ENCODE peak calls at places on chromosomes 16 and 17, in nine cellular contexts. O is hepatocyte, J is GM23338, Q is neural progenitor cell, X is MM.1S, P is OCI-LY7, U is SK-N-SH, D is PC-3, Y is HCT116. F is an unnamed sample.

GRCh38 chr17:36072431-36073121 is 8.5 kb downstream of the CCL18 start:
- DNase-seq in O (peak), J (peak), Q (peak), X (peak), P (peak), U (peak), D (peak), Y (peak), F (peak)

GRCh38 chr17:64123114-64123513 is 6.8 kb downstream of the ERN1 start:
- DNase-seq in O (no peak), J (no peak), Q (no peak), X (no peak), P (no peak), U (no peak), D (no peak), Y (no peak), F (no peak)

GRCh38 chr16:65012357-65012756 is 109.5 kb downstream of the CDH11 start:
- DNase-seq in O (no peak), J (no peak), Q (no peak), X (no peak), P (no peak), U (no peak), D (no peak), Y (no peak), F (peak)

GRCh38 chr17:3710951-3711383 is 12.7 kb upstream of the HASPIN start:
- DNase-seq in O (no peak), J (peak), Q (no peak), X (peak), P (peak), U (no peak), D (peak), Y (no peak), F (peak)

GRCh38 chr16:11016993-11017392 is 72.6 kb downstream of the CLEC16A start:
- DNase-seq in O (peak), J (no peak), Q (no peak), X (no peak), P (no peak), U (no peak), D (peak), Y (peak), F (peak)

GRCh38 chr17:81517339-81518112 is 4.9 kb upstream of the ACTG1 start:
- DNase-seq in O (no peak), J (peak), Q (peak), X (peak), P (peak), U (no peak), D (no peak), Y (no peak), F (peak)

GRCh38 chr17:80519091-80519781 is 25.4 kb upstream of the RPTOR start:
- DNase-seq in O (no peak), J (no peak), Q (no peak), X (no peak), P (no peak), U (no peak), D (no peak), Y (no peak), F (no peak)

GRCh38 chr17:65941500-65941899 is 250.4 kb downstream of the CEP112 start:
- DNase-seq in O (no peak), J (peak), Q (no peak), X (no peak), P (no peak), U (no peak), D (peak), Y (no peak), F (peak)

GRCh38 chr17:48144976-48145798 is 37.6 kb downstream of the SNX11 start:
- DNase-seq in O (no peak), J (no peak), Q (no peak), X (no peak), P (no peak), U (no peak), D (no peak), Y (no peak), F (no peak)

GRCh38 chr17:35089846-35090193 is 26.3 kb upstream of the RFFL start:
- DNase-seq in O (peak), J (peak), Q (peak), X (no peak), P (no peak), U (no peak), D (peak), Y (no peak), F (peak)

GRCh38 chr17:73514146-73514863 is 129.9 kb downstream of the SDK2 start:
- DNase-seq in O (no peak), J (no peak), Q (no peak), X (no peak), P (no peak), U (no peak), D (no peak), Y (no peak), F (no peak)

GRCh38 chr16:19223235-19223847 is 55.3 kb downstream of the SYT17 start:
- DNase-seq in O (peak), J (peak), Q (peak), X (peak), P (peak), U (no peak), D (peak), Y (peak), F (peak)

GRCh38 chr17:83145358-83145738 is 65.9 kb downstream of the METRNL start:
- DNase-seq in O (no peak), J (no peak), Q (peak), X (no peak), P (no peak), U (no peak), D (no peak), Y (no peak), F (no peak)

GRCh38 chr17:34858941-34859562 is 102.2 kb downstream of the CCT6B start:
- DNase-seq in O (no peak), J (no peak), Q (no peak), X (no peak), P (no peak), U (no peak), D (peak), Y (no peak), F (peak)

GRCh38 chr16:67811899-67812298 is 5.2 kb downstream of the TSNAXIP1 start:
- DNase-seq in O (no peak), J (no peak), Q (no peak), X (no peak), P (no peak), U (no peak), D (no peak), Y (no peak), F (no peak)

GRCh38 chr17:77729587-77729986 is 228.9 kb upstream of the TNRC6C start:
- DNase-seq in O (no peak), J (no peak), Q (no peak), X (peak), P (no peak), U (no peak), D (no peak), Y (no peak), F (no peak)

GRCh38 chr16:89373355-89374110 is 116.8 kb downstream of the ANKRD11 start:
- DNase-seq in O (peak), J (no peak), Q (no peak), X (no peak), P (no peak), U (no peak), D (no peak), Y (no peak), F (no peak)

GRCh38 chr17:5249615-5250014 is 15.0 kb upstream of the SCIMP start:
- DNase-seq in O (peak), J (peak), Q (peak), X (peak), P (peak), U (peak), D (peak), Y (peak), F (peak)

GRCh38 chr17:43406676-43407645 is 8.2 kb downstream of the ARL4D start:
- DNase-seq in O (no peak), J (peak), Q (no peak), X (no peak), P (no peak), U (no peak), D (no peak), Y (no peak), F (peak)

GRCh38 chr17:49616546-49617205 is 41.0 kb downstream of the NXPH3 start:
- DNase-seq in O (no peak), J (no peak), Q (no peak), X (peak), P (no peak), U (no peak), D (no peak), Y (no peak), F (peak)

GRCh38 chr17:4935650-4936049 is 3.6 kb downstream of the GP1BA start:
- DNase-seq in O (no peak), J (no peak), Q (no peak), X (no peak), P (no peak), U (no peak), D (no peak), Y (no peak), F (no peak)

GRCh38 chr17:77476006-77476405 is 335.2 kb downstream of the SEC14L1 start:
- DNase-seq in O (no peak), J (no peak), Q (no peak), X (peak), P (no peak), U (no peak), D (peak), Y (no peak), F (peak)

GRCh38 chr17:82649501-82650261 is 1.4 kb upstream of the WDR45B start:
- DNase-seq in O (no peak), J (no peak), Q (no peak), X (no peak), P (no peak), U (no peak), D (no peak), Y (no peak), F (no peak)

GRCh38 chr16:4487955-4488481 is 11.8 kb downstream of the HMOX2 start:
- DNase-seq in O (no peak), J (no peak), Q (no peak), X (no peak), P (no peak), U (no peak), D (no peak), Y (no peak), F (peak)

GRCh38 chr17:81952792-81953228 is 5.8 kb upstream of the MYADML2 start:
- DNase-seq in O (no peak), J (no peak), Q (no peak), X (no peak), P (no peak), U (no peak), D (no peak), Y (no peak), F (no peak)

GRCh38 chr16:88569614-88569984 is 604 bp upstream of the ZC3H18 start:
- DNase-seq in O (peak), J (peak), Q (peak), X (peak), P (no peak), U (peak), D (no peak), Y (no peak), F (peak)

GRCh38 chr17:50805486-50805885 is 29.9 kb upstream of the WFIKKN2 start:
- DNase-seq in O (no peak), J (no peak), Q (no peak), X (no peak), P (no peak), U (no peak), D (no peak), Y (no peak), F (no peak)

GRCh38 chr17:51006601-51007000 is 114.1 kb downstream of the SPAG9 start:
- DNase-seq in O (no peak), J (no peak), Q (peak), X (no peak), P (no peak), U (no peak), D (no peak), Y (no peak), F (peak)

GRCh38 chr17:7833795-7834553 is at the start of gene KDM6B:
- DNase-seq in O (peak), J (peak), Q (peak), X (peak), P (peak), U (peak), D (peak), Y (peak), F (peak)
- H3K27ac ChIP-seq in O (peak), J (no peak), Q (no peak), X (peak), P (peak), U (peak), D (peak), Y (peak), F (peak)

DNA sequence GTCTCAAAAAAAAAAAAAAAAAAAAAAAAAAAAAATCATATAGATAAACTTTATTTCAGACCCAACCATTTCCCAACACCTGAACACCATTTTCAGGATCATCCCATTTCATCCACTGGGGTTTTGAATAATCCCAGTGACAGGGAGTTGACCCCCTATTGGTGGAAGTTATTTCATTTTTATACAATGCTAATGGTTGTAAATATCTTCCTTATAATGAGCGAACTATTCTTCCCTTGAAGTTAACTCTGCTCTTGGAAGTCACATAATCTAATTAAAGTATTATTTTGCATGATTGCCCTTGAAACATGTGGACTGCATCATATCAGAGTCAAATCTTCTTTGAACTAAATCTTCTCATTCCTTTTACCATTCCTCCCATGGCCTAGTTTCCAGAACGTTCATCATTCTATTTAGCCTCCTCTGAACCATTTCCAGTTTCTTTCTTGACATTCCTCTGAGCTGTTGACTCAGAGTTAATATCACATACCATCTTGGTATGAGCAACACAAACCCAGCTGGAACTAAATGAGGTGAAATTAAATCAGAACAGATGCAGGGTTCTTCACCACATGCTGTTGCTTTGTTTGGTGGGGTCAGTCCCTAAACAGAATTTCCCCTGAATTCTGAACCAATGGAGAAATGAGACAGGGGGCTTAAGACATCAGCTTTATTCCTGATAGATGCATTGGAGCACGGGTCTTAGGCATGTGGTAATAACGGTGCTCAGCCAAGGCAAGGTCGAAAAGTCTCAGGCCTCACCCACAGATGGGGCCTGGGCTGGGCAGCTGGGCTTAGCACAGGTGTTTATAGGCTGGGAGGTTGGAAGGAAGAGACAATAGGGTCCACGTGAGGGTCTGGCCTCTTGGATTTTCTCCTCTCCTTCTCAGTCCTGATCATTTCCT is 8.9 kb downstream of the HSD17B2 start:
- DNase-seq in O (no peak), J (no peak), Q (peak), X (no peak), P (no peak), U (no peak), D (peak), Y (no peak), F (peak)
- TF ChIP-seq EZH2phosphoT487 in O (no peak), J (no peak), Q (no peak), X (no peak), P (no peak), U (no peak), D (no peak), Y (no peak), F (no peak)

GRCh38 chr17:17485420-17485819 is 8.6 kb downstream of the MED9 start:
- DNase-seq in O (no peak), J (no peak), Q (no peak), X (no peak), P (no peak), U (no peak), D (no peak), Y (no peak), F (no peak)

GRCh38 chr17:17481860-17482259 is 5.1 kb downstream of the MED9 start:
- DNase-seq in O (no peak), J (no peak), Q (no peak), X (no peak), P (no peak), U (no peak), D (no peak), Y (no peak), F (no peak)

GRCh38 chr17:17487998-17488397 is 8.2 kb downstream of the RASD1 start:
- DNase-seq in O (no peak), J (no peak), Q (no peak), X (no peak), P (no peak), U (no peak), D (no peak), Y (no peak), F (no peak)

GRCh38 chr17:17480593-17481148 is 3.9 kb downstream of the MED9 start:
- DNase-seq in O (no peak), J (no peak), Q (no peak), X (no peak), P (no peak), U (no peak), D (no peak), Y (no peak), F (no peak)

DNA sequence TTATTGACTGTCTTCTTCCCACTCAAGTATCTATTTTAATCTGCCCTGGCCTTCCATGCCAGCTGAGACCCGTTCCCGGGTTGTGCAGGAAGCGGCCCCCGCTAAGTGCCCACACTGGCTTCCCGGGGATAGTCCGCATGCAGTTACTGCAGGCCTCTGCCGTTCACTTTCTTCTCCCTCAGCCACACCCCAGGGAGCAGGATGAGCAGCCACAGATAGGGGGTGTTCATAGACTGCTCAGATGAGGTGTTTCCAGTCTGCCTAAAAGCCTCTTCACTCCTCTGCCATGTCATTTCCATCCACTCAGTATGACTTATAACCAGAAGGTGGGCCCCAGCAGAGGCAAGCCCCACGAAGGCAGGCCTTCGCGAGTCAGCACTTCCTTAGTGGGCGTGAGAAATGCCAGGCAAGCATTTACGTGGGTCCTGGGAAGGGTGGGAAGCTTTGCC is 7.7 kb downstream of the MED9 start:
- DNase-seq in O (no peak), J (no peak), Q (no peak), X (no peak), P (no peak), U (no peak), D (no peak), Y (no peak), F (peak)
- H3K4me2 ChIP-seq in O (no peak), J (no peak), Q (no peak), X (no peak), P (no peak), U (no peak), D (no peak), Y (no peak), F (no peak)

DNA sequence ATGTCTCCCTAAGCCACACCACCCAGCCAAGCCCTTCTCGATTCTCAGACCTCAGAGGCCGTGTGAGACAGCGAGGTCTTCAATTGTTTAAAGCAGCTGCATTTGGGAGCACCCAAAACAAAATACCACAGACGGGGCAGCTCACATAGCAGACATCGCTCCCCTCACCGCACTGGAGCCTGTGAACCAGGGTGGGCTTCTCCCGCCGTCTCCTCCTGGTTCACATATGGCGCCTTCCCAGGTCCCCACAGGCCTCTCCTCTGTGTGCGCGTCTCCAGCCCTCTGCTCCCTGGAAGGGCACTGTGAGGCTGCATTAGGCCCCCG is 34.7 kb upstream of the SSTR5 start:
- DNase-seq in O (no peak), J (peak), Q (no peak), X (no peak), P (no peak), U (no peak), D (no peak), Y (no peak), F (no peak)
- H3K27ac ChIP-seq in O (no peak), J (no peak), Q (no peak), X (no peak), P (no peak), U (no peak), D (no peak), Y (no peak), F (no peak)

GRCh38 chr16:1638757-1639156 is 26.6 kb downstream of the CRAMP1 start:
- DNase-seq in O (no peak), J (no peak), Q (no peak), X (no peak), P (no peak), U (no peak), D (no peak), Y (no peak), F (no peak)
- TF ChIP-seq EZH2phosphoT487 in O (no peak), J (no peak), Q (no peak), X (no peak), P (no peak), U (no peak), D (no peak), Y (no peak), F (no peak)

DNA sequence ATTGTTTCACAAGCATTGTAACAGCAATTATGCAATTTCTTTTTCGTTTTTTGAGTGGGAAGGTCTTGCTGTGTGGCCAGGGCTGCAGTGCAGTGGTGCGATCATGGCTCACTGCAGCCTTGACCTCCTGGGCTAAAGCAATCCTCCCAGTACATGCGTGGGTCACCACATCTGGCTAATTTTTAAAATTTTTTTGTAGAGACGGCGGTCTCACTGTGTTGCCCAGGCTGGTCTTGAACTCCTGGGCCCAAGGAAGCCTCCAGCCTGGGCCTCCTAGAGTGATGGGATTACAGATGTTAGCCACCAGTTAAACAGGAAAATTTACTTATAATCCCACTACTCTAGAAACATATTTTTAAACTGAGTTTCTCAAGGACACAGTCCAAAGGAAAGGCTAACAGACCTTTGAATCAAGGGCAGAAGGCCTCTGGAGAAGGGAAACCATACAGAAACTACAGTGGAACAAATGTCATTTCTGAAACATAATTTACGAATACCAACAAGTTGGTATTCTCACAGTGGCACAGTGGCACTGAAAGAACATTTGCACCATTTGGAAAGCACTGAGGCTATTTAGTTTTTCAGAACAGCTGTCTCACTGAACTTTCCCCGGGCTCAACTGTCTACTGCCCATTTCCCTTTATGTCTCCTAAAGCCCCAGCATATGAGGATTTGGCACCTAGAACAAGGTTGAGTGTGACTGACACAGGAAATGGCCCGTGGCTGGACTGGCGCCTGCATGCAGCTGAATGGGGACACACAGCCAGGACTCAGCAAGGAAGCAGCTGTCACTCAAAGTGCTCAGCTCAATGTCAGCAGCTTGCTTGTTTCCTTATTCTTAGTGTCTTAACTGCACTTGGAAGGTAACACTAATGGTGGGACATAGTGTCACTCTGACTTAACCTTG is 2.8 kb upstream of the PRKAR1A start:
- DNase-seq in O (no peak), J (no peak), Q (no peak), X (peak), P (peak), U (no peak), D (peak), Y (no peak), F (no peak)
- H3K4me2 ChIP-seq in O (no peak), J (no peak), Q (no peak), X (peak), P (peak), U (no peak), D (no peak), Y (no peak), F (no peak)

GRCh38 chr16:85205747-85206471 is 93.6 kb upstream of the CIBAR2 start:
- DNase-seq in O (peak), J (no peak), Q (no peak), X (no peak), P (no peak), U (peak), D (no peak), Y (no peak), F (peak)
- H3K27ac ChIP-seq in O (peak), J (peak), Q (no peak), X (no peak), P (no peak), U (peak), D (no peak), Y (no peak), F (peak)